ENCODE peak calls at places on chromosomes 2 and 18, in seven cellular contexts. M is EL, D is retina, H is heart right ventricle, R is glomerular endothelial cell, F is foreskin melanocyte, P is Panc1. N is an unnamed sample.

GRCh38 chr2:13046557-13047165 is 329.9 kb downstream of the TRIB2 start:
- DNase-seq in M (peak), D (peak), H (no peak), R (peak), F (no peak), P (no peak), N (no peak)

GRCh38 chr2:178910005-178910404 is 102.8 kb upstream of the TTN start:
- DNase-seq in M (no peak), D (no peak), H (no peak), R (no peak), F (no peak), P (peak), N (no peak)

GRCh38 chr2:21268197-21268870 is 144.6 kb downstream of the TDRD15 start:
- DNase-seq in M (no peak), D (no peak), H (peak), R (no peak), F (no peak), P (no peak), N (no peak)

GRCh38 chr2:42970151-42970550 is 177.8 kb upstream of the HAAO start:
- DNase-seq in M (peak), D (no peak), H (no peak), R (no peak), F (no peak), P (no peak), N (no peak)

GRCh38 chr2:71792926-71793761 is 339.8 kb downstream of the DYSF start:
- DNase-seq in M (peak), D (no peak), H (no peak), R (no peak), F (no peak), P (no peak), N (no peak)

GRCh38 chr18:49621301-49621700 is 59.4 kb downstream of the LIPG start:
- DNase-seq in M (no peak), D (no peak), H (no peak), R (no peak), F (no peak), P (no peak), N (no peak)

GRCh38 chr18:5294618-5295230 is 802 bp downstream of the ZBTB14 start:
- DNase-seq in M (peak), D (peak), H (peak), R (no peak), F (peak), P (no peak), N (peak)

GRCh38 chr2:219501849-219502248 is 3.2 kb downstream of the GMPPA start:
- DNase-seq in M (no peak), D (no peak), H (no peak), R (no peak), F (no peak), P (no peak), N (no peak)

GRCh38 chr2:126909366-126909765 is 10.7 kb downstream of the TEX51 start:
- DNase-seq in M (no peak), D (no peak), H (no peak), R (no peak), F (no peak), P (no peak), N (no peak)